ENCODE peak calls at places on chromosomes 13 and 19, in ten cellular contexts. V is stromal cell of bone marrow, P is putamen, N is NCI-H1417, L is T follicular helper cell, S is left kidney, M is pancreas, F is HT1080, T is HFFc6, O is activated T-cell treated with anti-CD3 and anti-CD28 coated beads for 24 hours. C is an unnamed sample.

GRCh38 chr19:57477191-57478008 is at the start of gene ZNF772:
- DNase-seq in O (peak), P (peak), M (peak), T (peak), F (peak), N (peak), S (peak), L (peak), V (peak), C (peak)

GRCh38 chr13:42445354-42445753 is 128.6 kb upstream of the TNFSF11 start:
- DNase-seq in V (no peak), N (no peak), O (no peak), L (no peak), T (no peak), M (no peak), F (no peak), P (no peak), S (no peak), C (no peak)

GRCh38 chr19:54199401-54199800 is 1.3 kb upstream of the RPS9 start:
- DNase-seq in O (no peak), T (no peak), P (no peak), N (no peak), S (no peak), M (no peak), F (no peak), V (no peak), L (no peak), C (no peak)

GRCh38 chr13:56561327-56561726 is 579.4 kb upstream of the PRR20A start:
- DNase-seq in N (no peak), M (no peak), S (peak), T (no peak), L (no peak), F (no peak), O (no peak), P (no peak), V (no peak), C (peak)

GRCh38 chr19:33248954-33249613 is 23.4 kb upstream of the SLC7A10 start:
- DNase-seq in P (no peak), O (no peak), V (no peak), N (no peak), L (no peak), M (no peak), S (peak), T (no peak), F (peak), C (no peak)

GRCh38 chr19:49554701-49555181 is 25.6 kb downstream of the NOSIP start:
- DNase-seq in T (no peak), O (no peak), V (no peak), M (peak), P (no peak), L (no peak), N (no peak), S (no peak), F (no peak), C (no peak)

GRCh38 chr13:30398601-30399072 is 23.7 kb upstream of the UBE2L5 start:
- DNase-seq in N (no peak), T (no peak), V (no peak), F (no peak), M (no peak), S (no peak), O (no peak), P (no peak), L (no peak), C (no peak)

GRCh38 chr13:74687452-74688180 is 553.4 kb upstream of the KLF12 start:
- DNase-seq in L (no peak), V (no peak), T (no peak), P (no peak), N (no peak), F (no peak), O (no peak), S (peak), M (no peak), C (no peak)

GRCh38 chr13:27541386-27541785 is 78.9 kb downstream of the LNX2 start:
- DNase-seq in F (no peak), O (no peak), S (no peak), P (no peak), T (peak), L (no peak), V (no peak), N (no peak), M (no peak), C (no peak)

GRCh38 chr19:43489310-43489709 is 15.2 kb downstream of the PHLDB3 start:
- DNase-seq in F (no peak), M (no peak), T (no peak), S (peak), O (no peak), V (no peak), L (no peak), N (no peak), P (no peak), C (no peak)

GRCh38 chr19:39070888-39071287 is 13.3 kb upstream of the ACP7 start:
- DNase-seq in N (no peak), M (no peak), T (peak), O (no peak), F (peak), P (no peak), V (no peak), L (no peak), S (no peak), C (no peak)

GRCh38 chr19:6470173-6470572 is 6.1 kb downstream of the CRB3 start:
- DNase-seq in N (no peak), O (no peak), P (no peak), F (no peak), T (no peak), M (no peak), V (no peak), L (no peak), S (peak), C (no peak)

GRCh38 chr13:113141591-113141950 is 16.9 kb upstream of the PROZ start:
- DNase-seq in V (no peak), P (no peak), L (no peak), S (peak), F (no peak), M (no peak), T (no peak), N (no peak), O (no peak), C (no peak)

GRCh38 chr13:97288486-97288900 is 66.4 kb downstream of the MBNL2 start:
- DNase-seq in P (no peak), F (no peak), N (no peak), T (no peak), M (no peak), S (no peak), V (no peak), L (no peak), O (no peak), C (no peak)

GRCh38 chr19:35253316-35254286 is 4.8 kb downstream of the LSR start:
- DNase-seq in P (no peak), F (no peak), M (no peak), S (no peak), O (no peak), L (no peak), T (no peak), V (no peak), N (no peak), C (peak)

GRCh38 chr19:19554074-19555023 is 16.3 kb downstream of the CILP2 start:
- DNase-seq in T (no peak), O (peak), P (no peak), M (no peak), N (no peak), F (peak), L (no peak), V (no peak), S (no peak), C (no peak)

GRCh38 chr13:90272356-90272755 is 1075.1 kb upstream of the MIR17HG start:
- DNase-seq in O (no peak), S (no peak), T (peak), F (peak), P (no peak), L (no peak), V (no peak), M (no peak), N (no peak), C (no peak)

GRCh38 chr19:35833972-35834371 is 18.3 kb downstream of the NPHS1 start:
- DNase-seq in M (no peak), P (no peak), F (no peak), L (no peak), S (no peak), V (no peak), T (no peak), O (no peak), N (no peak), C (no peak)

GRCh38 chr19:45405435-45406164 is 731 bp upstream of the PPP1R13L start:
- DNase-seq in T (peak), O (peak), P (peak), N (peak), M (peak), S (peak), F (peak), V (peak), L (peak), C (peak)

GRCh38 chr19:49073514-49074378 is 1.2 kb upstream of the KCNA7 start:
- DNase-seq in T (no peak), V (no peak), O (no peak), L (no peak), N (no peak), M (no peak), S (peak), P (no peak), F (peak), C (no peak)

GRCh38 chr13:66926200-66926850 is 303.8 kb downstream of the PCDH9 start:
- DNase-seq in T (no peak), V (no peak), S (no peak), M (no peak), P (no peak), O (no peak), L (no peak), F (no peak), N (peak), C (no peak)

GRCh38 chr19:39276740-39277139 is 8.5 kb downstream of the IFNL2 start:
- DNase-seq in F (no peak), T (no peak), N (no peak), O (no peak), M (no peak), S (no peak), L (no peak), P (no peak), V (no peak), C (no peak)

GRCh38 chr13:77898097-77898496 is 20.5 kb downstream of the EDNRB start:
- DNase-seq in F (peak), O (no peak), S (no peak), V (no peak), N (no peak), P (no peak), T (no peak), L (no peak), M (no peak), C (no peak)

GRCh38 chr19:52664461-52664860 is 26.3 kb upstream of the ZNF83 start:
- DNase-seq in F (no peak), T (no peak), M (no peak), V (no peak), N (no peak), P (no peak), L (no peak), O (no peak), S (no peak), C (no peak)

GRCh38 chr13:46721054-46721453 is 75.9 kb downstream of the ESD start:
- DNase-seq in N (peak), L (peak), V (peak), M (peak), O (peak), S (peak), T (peak), P (peak), F (no peak), C (peak)

GRCh38 chr19:30444253-30444671 is 72.1 kb downstream of the ZNF536 start:
- DNase-seq in S (no peak), M (no peak), N (no peak), T (no peak), L (no peak), P (no peak), O (no peak), F (no peak), V (no peak), C (no peak)

GRCh38 chr19:5665781-5666513 is 14.4 kb downstream of the MICOS13 start:
- DNase-seq in O (no peak), S (peak), V (peak), M (no peak), F (peak), T (peak), N (no peak), P (no peak), L (no peak), C (no peak)

GRCh38 chr19:45249261-45250033 is 1.6 kb upstream of the MARK4 start:
- DNase-seq in L (no peak), O (no peak), S (no peak), N (no peak), P (no peak), M (no peak), V (no peak), T (no peak), F (no peak), C (no peak)

GRCh38 chr13:112828756-112829155 is 138.9 kb downstream of the ATP11A start:
- DNase-seq in M (no peak), V (no peak), P (no peak), O (no peak), N (no peak), F (no peak), L (no peak), T (no peak), S (no peak), C (no peak)

GRCh38 chr19:51689751-51690358 is 3.3 kb upstream of the SPACA6 start:
- DNase-seq in V (no peak), N (no peak), S (peak), P (no peak), F (no peak), M (peak), T (no peak), O (no peak), L (no peak), C (no peak)

C was measured in COR-L47.